ENCODE peak calls at places on chromosome 22, in ten cellular contexts. One of them, this sample, is unnamed.

GRCh38 chr22:46069518-46070214 is 80.7 kb upstream of the PPARA start:
- DNase-seq in C1 segment of cervical spinal cord: peak
- DNase-seq in stomach: peak
- DNase-seq in HAP-1: peak
- DNase-seq in M059J: peak
- DNase-seq in activated T-cell treated with anti-CD3 and anti-CD28 coated beads, Interleukin-2, amount 50 U/mL, for 1 hour: peak
- DNase-seq in SW480: peak
- DNase-seq in EH: peak
- DNase-seq in NCI-H774: peak
- DNase-seq in epithelial cell of proximal tubule: peak
- DNase-seq in this sample: peak

GRCh38 chr22:45948081-45948648 is 28.8 kb downstream of the WNT7B start:
- DNase-seq in C1 segment of cervical spinal cord: no peak
- DNase-seq in stomach: no peak
- DNase-seq in HAP-1: no peak
- DNase-seq in M059J: no peak
- DNase-seq in activated T-cell treated with anti-CD3 and anti-CD28 coated beads, Interleukin-2, amount 50 U/mL, for 1 hour: no peak
- DNase-seq in SW480: no peak
- DNase-seq in EH: no peak
- DNase-seq in NCI-H774: no peak
- DNase-seq in epithelial cell of proximal tubule: no peak
- DNase-seq in this sample: no peak

GRCh38 chr22:42323971-42324370 is 53.5 kb upstream of the TCF20 start:
- DNase-seq in C1 segment of cervical spinal cord: no peak
- DNase-seq in stomach: no peak
- DNase-seq in HAP-1: no peak
- DNase-seq in M059J: no peak
- DNase-seq in activated T-cell treated with anti-CD3 and anti-CD28 coated beads, Interleukin-2, amount 50 U/mL, for 1 hour: no peak
- DNase-seq in SW480: no peak
- DNase-seq in EH: no peak
- DNase-seq in NCI-H774: no peak
- DNase-seq in epithelial cell of proximal tubule: no peak
- DNase-seq in this sample: no peak

GRCh38 chr22:50403701-50404101 is 60.6 kb downstream of the PPP6R2 start:
- DNase-seq in C1 segment of cervical spinal cord: peak
- DNase-seq in stomach: peak
- DNase-seq in HAP-1: no peak
- DNase-seq in M059J: no peak
- DNase-seq in activated T-cell treated with anti-CD3 and anti-CD28 coated beads, Interleukin-2, amount 50 U/mL, for 1 hour: no peak
- DNase-seq in SW480: no peak
- DNase-seq in EH: no peak
- DNase-seq in NCI-H774: no peak
- DNase-seq in epithelial cell of proximal tubule: no peak
- DNase-seq in this sample: no peak

GRCh38 chr22:45190473-45190872 is 26.7 kb downstream of the NUP50 start:
- DNase-seq in C1 segment of cervical spinal cord: no peak
- DNase-seq in stomach: no peak
- DNase-seq in HAP-1: no peak
- DNase-seq in M059J: no peak
- DNase-seq in activated T-cell treated with anti-CD3 and anti-CD28 coated beads, Interleukin-2, amount 50 U/mL, for 1 hour: no peak
- DNase-seq in SW480: no peak
- DNase-seq in EH: no peak
- DNase-seq in NCI-H774: no peak
- DNase-seq in epithelial cell of proximal tubule: no peak
- DNase-seq in this sample: no peak

GRCh38 chr22:27032121-27032761 is 374.9 kb downstream of the MIAT start:
- DNase-seq in C1 segment of cervical spinal cord: peak
- DNase-seq in stomach: no peak
- DNase-seq in HAP-1: no peak
- DNase-seq in M059J: peak
- DNase-seq in activated T-cell treated with anti-CD3 and anti-CD28 coated beads, Interleukin-2, amount 50 U/mL, for 1 hour: no peak
- DNase-seq in SW480: no peak
- DNase-seq in EH: peak
- DNase-seq in NCI-H774: peak
- DNase-seq in epithelial cell of proximal tubule: no peak
- DNase-seq in this sample: no peak

GRCh38 chr22:37419370-37419915 is 7.8 kb downstream of the ELFN2 start:
- DNase-seq in C1 segment of cervical spinal cord: no peak
- DNase-seq in stomach: no peak
- DNase-seq in HAP-1: no peak
- DNase-seq in M059J: no peak
- DNase-seq in activated T-cell treated with anti-CD3 and anti-CD28 coated beads, Interleukin-2, amount 50 U/mL, for 1 hour: no peak
- DNase-seq in SW480: no peak
- DNase-seq in EH: no peak
- DNase-seq in NCI-H774: no peak
- DNase-seq in epithelial cell of proximal tubule: no peak
- DNase-seq in this sample: no peak

GRCh38 chr22:45302047-45302446 is 7.7 kb upstream of the FAM118A start:
- DNase-seq in C1 segment of cervical spinal cord: no peak
- DNase-seq in stomach: no peak
- DNase-seq in HAP-1: no peak
- DNase-seq in M059J: peak
- DNase-seq in activated T-cell treated with anti-CD3 and anti-CD28 coated beads, Interleukin-2, amount 50 U/mL, for 1 hour: no peak
- DNase-seq in SW480: peak
- DNase-seq in EH: peak
- DNase-seq in NCI-H774: peak
- DNase-seq in epithelial cell of proximal tubule: no peak
- DNase-seq in this sample: peak

GRCh38 chr22:23036684-23037428 is 33.5 kb upstream of the GNAZ start:
- DNase-seq in C1 segment of cervical spinal cord: no peak
- DNase-seq in stomach: no peak
- DNase-seq in HAP-1: no peak
- DNase-seq in M059J: peak
- DNase-seq in activated T-cell treated with anti-CD3 and anti-CD28 coated beads, Interleukin-2, amount 50 U/mL, for 1 hour: no peak
- DNase-seq in SW480: no peak
- DNase-seq in EH: peak
- DNase-seq in NCI-H774: no peak
- DNase-seq in epithelial cell of proximal tubule: no peak
- DNase-seq in this sample: peak

GRCh38 chr22:22945195-22945594 is 57.6 kb downstream of the IGLL5 start:
- DNase-seq in C1 segment of cervical spinal cord: no peak
- DNase-seq in stomach: peak
- DNase-seq in HAP-1: no peak
- DNase-seq in M059J: no peak
- DNase-seq in activated T-cell treated with anti-CD3 and anti-CD28 coated beads, Interleukin-2, amount 50 U/mL, for 1 hour: no peak
- DNase-seq in SW480: no peak
- DNase-seq in EH: no peak
- DNase-seq in NCI-H774: no peak
- DNase-seq in epithelial cell of proximal tubule: no peak
- DNase-seq in this sample: no peak

GRCh38 chr22:30015846-30016245 is 64.4 kb upstream of the HORMAD2 start:
- DNase-seq in C1 segment of cervical spinal cord: no peak
- DNase-seq in stomach: no peak
- DNase-seq in HAP-1: no peak
- DNase-seq in M059J: peak
- DNase-seq in activated T-cell treated with anti-CD3 and anti-CD28 coated beads, Interleukin-2, amount 50 U/mL, for 1 hour: no peak
- DNase-seq in SW480: no peak
- DNase-seq in EH: peak
- DNase-seq in NCI-H774: no peak
- DNase-seq in epithelial cell of proximal tubule: no peak
- DNase-seq in this sample: peak

GRCh38 chr22:43811777-43812148 is 342 bp downstream of the EFCAB6 start:
- DNase-seq in C1 segment of cervical spinal cord: no peak
- DNase-seq in stomach: no peak
- DNase-seq in HAP-1: no peak
- DNase-seq in M059J: peak
- DNase-seq in activated T-cell treated with anti-CD3 and anti-CD28 coated beads, Interleukin-2, amount 50 U/mL, for 1 hour: no peak
- DNase-seq in SW480: peak
- DNase-seq in EH: peak
- DNase-seq in NCI-H774: peak
- DNase-seq in epithelial cell of proximal tubule: no peak
- DNase-seq in this sample: peak

GRCh38 chr22:24060375-24060788 is 49.3 kb downstream of the CABIN1 start:
- DNase-seq in C1 segment of cervical spinal cord: no peak
- DNase-seq in stomach: peak
- DNase-seq in HAP-1: no peak
- DNase-seq in M059J: peak
- DNase-seq in activated T-cell treated with anti-CD3 and anti-CD28 coated beads, Interleukin-2, amount 50 U/mL, for 1 hour: no peak
- DNase-seq in SW480: no peak
- DNase-seq in EH: peak
- DNase-seq in NCI-H774: peak
- DNase-seq in epithelial cell of proximal tubule: peak
- DNase-seq in this sample: peak

GRCh38 chr22:46466255-46466676 is 71.2 kb downstream of the CELSR1 start:
- DNase-seq in C1 segment of cervical spinal cord: no peak
- DNase-seq in stomach: no peak
- DNase-seq in HAP-1: no peak
- DNase-seq in M059J: no peak
- DNase-seq in activated T-cell treated with anti-CD3 and anti-CD28 coated beads, Interleukin-2, amount 50 U/mL, for 1 hour: no peak
- DNase-seq in SW480: no peak
- DNase-seq in EH: no peak
- DNase-seq in NCI-H774: no peak
- DNase-seq in epithelial cell of proximal tubule: no peak
- DNase-seq in this sample: no peak

GRCh38 chr22:28547132-28547842 is 132.4 kb downstream of the TTC28 start:
- DNase-seq in C1 segment of cervical spinal cord: no peak
- DNase-seq in stomach: no peak
- DNase-seq in HAP-1: no peak
- DNase-seq in M059J: peak
- DNase-seq in activated T-cell treated with anti-CD3 and anti-CD28 coated beads, Interleukin-2, amount 50 U/mL, for 1 hour: no peak
- DNase-seq in SW480: no peak
- DNase-seq in EH: peak
- DNase-seq in NCI-H774: no peak
- DNase-seq in epithelial cell of proximal tubule: no peak
- DNase-seq in this sample: peak

GRCh38 chr22:50169774-50170341 is 673 bp upstream of the PANX2 start:
- DNase-seq in C1 segment of cervical spinal cord: no peak
- DNase-seq in stomach: peak
- DNase-seq in HAP-1: peak
- DNase-seq in M059J: no peak
- DNase-seq in activated T-cell treated with anti-CD3 and anti-CD28 coated beads, Interleukin-2, amount 50 U/mL, for 1 hour: no peak
- DNase-seq in SW480: no peak
- DNase-seq in EH: peak
- DNase-seq in NCI-H774: peak
- DNase-seq in epithelial cell of proximal tubule: no peak
- DNase-seq in this sample: peak